ENCODE peak calls at places on chromosome 18, in four cellular contexts. R is body of pancreas, P is cardiac muscle cell, Z is GM03348. S is an unnamed sample.

GRCh38 chr18:8373486-8373885 is 235.8 kb upstream of the RAB12 start:
- DNase-seq in R (no peak), P (no peak), Z (peak; percentile 27), S (no peak)

GRCh38 chr18:55100817-55101457 is 141.7 kb upstream of the CCDC68 start:
- DNase-seq in R (no peak), P (no peak), Z (peak; percentile 39), S (no peak)

GRCh38 chr18:58848685-58849084 is 16.0 kb upstream of the ZNF532 start:
- DNase-seq in R (no peak), P (no peak), Z (no peak), S (peak; percentile 11)

GRCh38 chr18:58297198-58297597 is 253.2 kb downstream of the NEDD4L start:
- DNase-seq in R (no peak), P (no peak), Z (no peak), S (no peak)

GRCh38 chr18:72762505-72763122 is 105.2 kb downstream of the NETO1 start:
- DNase-seq in R (no peak), P (peak; percentile 72), Z (peak; percentile 68), S (peak; percentile 52)

GRCh38 chr18:57135705-57136104 is 11.2 kb upstream of the BOD1L2 start:
- DNase-seq in R (no peak), P (no peak), Z (no peak), S (no peak)

GRCh38 chr18:23689616-23690504 is 607 bp downstream of the LAMA3 start:
- DNase-seq in R (peak; percentile 23), P (peak; percentile 15), Z (no peak), S (no peak)

GRCh38 chr18:76752400-76752799 is 70.0 kb upstream of the ZNF236 start:
- DNase-seq in R (no peak), P (no peak), Z (no peak), S (no peak)

GRCh38 chr18:74722237-74722636 is 124.6 kb downstream of the ZNF407 start:
- DNase-seq in R (no peak), P (no peak), Z (peak; percentile 33), S (no peak)

GRCh38 chr18:9094307-9095226 is 7.9 kb upstream of the NDUFV2 start:
- DNase-seq in R (no peak), P (no peak), Z (peak; percentile 29), S (no peak)

GRCh38 chr18:22110482-22110924 is 58.9 kb upstream of the GATA6 start:
- DNase-seq in R (peak; percentile 17), P (peak; percentile 46), Z (no peak), S (no peak)

S was measured in D341Med.